ENCODE peak calls at places on chromosomes 7 and 10, in nine cellular contexts. M is anterior cingulate cortex; U is right atrium auricular region; I is stimulated activated CD8-positive, alpha-beta memory T cell treated with anti-CD3 and anti-CD28 coated beads, Interleukin-4, amount 100 ng/mL, for 24 hours; O is left cardiac atrium; N is stimulated activated naive CD4-positive, alpha-beta T cell; Y is T-helper 2 cell; C is T47D; D is NCI-H2081. E is an unnamed sample.

GRCh38 chr10:24771943-24772747 is 48.5 kb upstream of the ARHGAP21 start:
- DNase-seq in C (no peak), U (no peak), N (no peak), M (no peak), O (no peak), I (no peak), Y (no peak), D (no peak), E (no peak)

GRCh38 chr10:116756277-116756676 is 13.9 kb upstream of the HSPA12A start:
- DNase-seq in Y (no peak), C (no peak), D (no peak), U (no peak), I (no peak), M (peak), N (no peak), O (no peak), E (no peak)

GRCh38 chr7:129438839-129439640 is 4.8 kb downstream of the STRIP2 start:
- DNase-seq in O (no peak), Y (no peak), C (no peak), D (no peak), M (no peak), U (no peak), I (peak), N (no peak), E (no peak)

GRCh38 chr10:24438800-24439199 is 229.9 kb downstream of the KIAA1217 start:
- DNase-seq in I (no peak), C (no peak), M (no peak), D (no peak), O (no peak), Y (no peak), U (no peak), N (no peak), E (no peak)

GRCh38 chr7:52897708-52898107 is 137.7 kb upstream of the POM121L12 start:
- DNase-seq in I (no peak), U (peak), N (no peak), Y (no peak), M (no peak), O (peak), C (no peak), D (no peak), E (no peak)

GRCh38 chr10:44723654-44724053 is 187.5 kb upstream of the TMEM72 start:
- DNase-seq in D (no peak), Y (no peak), N (no peak), I (no peak), C (no peak), U (no peak), M (no peak), O (peak), E (no peak)

GRCh38 chr10:87750001-87750651 is 67.9 kb downstream of the ATAD1 start:
- DNase-seq in N (no peak), O (no peak), Y (no peak), U (no peak), M (no peak), C (no peak), D (peak), I (no peak), E (no peak)

GRCh38 chr10:24886281-24886680 is 66.1 kb downstream of the PRTFDC1 start:
- DNase-seq in C (peak), I (no peak), U (no peak), O (no peak), N (no peak), Y (no peak), D (no peak), M (no peak), E (no peak)

GRCh38 chr10:100569687-100570517 is 34.2 kb downstream of the HIF1AN start:
- DNase-seq in I (no peak), N (no peak), U (no peak), M (no peak), D (no peak), C (no peak), Y (no peak), O (no peak), E (no peak)

GRCh38 chr10:72096115-72097000 is 8.0 kb upstream of the SPOCK2 start:
- DNase-seq in M (no peak), C (no peak), O (no peak), D (no peak), I (no peak), U (no peak), N (no peak), Y (no peak), E (no peak)

GRCh38 chr10:62541811-62542210 is 167.6 kb downstream of the ZNF365 start:
- DNase-seq in N (no peak), M (no peak), Y (no peak), C (no peak), I (no peak), D (no peak), O (peak), U (no peak), E (no peak)

GRCh38 chr10:93124580-93125318 is 51.1 kb downstream of the CYP26A1 start:
- DNase-seq in U (no peak), Y (peak), D (no peak), N (no peak), C (no peak), M (no peak), I (no peak), O (no peak), E (no peak)

GRCh38 chr7:131103997-131104396 is 223.7 kb upstream of the MKLN1 start:
- DNase-seq in U (no peak), D (no peak), I (no peak), M (no peak), C (no peak), O (no peak), N (no peak), Y (no peak), E (no peak)

GRCh38 chr10:75640381-75640780 is 209.0 kb downstream of the LRMDA start:
- DNase-seq in M (no peak), D (no peak), I (no peak), Y (no peak), N (no peak), C (no peak), U (no peak), O (no peak), E (no peak)

GRCh38 chr10:30825495-30825894 is 195.9 kb upstream of the LYZL2 start:
- DNase-seq in U (no peak), N (no peak), M (no peak), O (no peak), D (no peak), C (no peak), Y (no peak), I (no peak), E (no peak)

GRCh38 chr7:131538791-131539179 is 17.6 kb downstream of the PODXL start:
- DNase-seq in Y (no peak), N (no peak), D (no peak), U (no peak), O (peak), I (no peak), M (no peak), C (no peak), E (no peak)

GRCh38 chr7:80967536-80968297 is 48.9 kb upstream of the SEMA3C start:
- DNase-seq in D (no peak), U (no peak), M (no peak), C (no peak), N (no peak), O (no peak), I (no peak), Y (no peak), E (no peak)

GRCh38 chr7:134071355-134072331 is 55.5 kb upstream of the LRGUK start:
- DNase-seq in O (no peak), C (no peak), Y (no peak), I (no peak), M (no peak), D (no peak), U (no peak), N (no peak), E (no peak)

GRCh38 chr10:116269612-116270011 is 3.4 kb downstream of the GFRA1 start:
- DNase-seq in I (no peak), Y (no peak), C (no peak), U (no peak), N (no peak), D (no peak), O (no peak), M (no peak), E (no peak)

GRCh38 chr7:148664319-148664718 is 34.4 kb upstream of the CUL1 start:
- DNase-seq in Y (no peak), N (no peak), O (peak), D (no peak), U (peak), M (peak), C (no peak), I (no peak), E (no peak)

E was measured in NK-92 treated with Interleukin-12 subunit alpha and Interleukin-12 subunit beta, amount 100 ng/mL, for 24 hours.